ENCODE peak calls at places on chromosomes 16 and 17, in six cellular contexts. One of them, this sample, is unnamed.

GRCh38 chr17:35790826-35791225 is 4.6 kb downstream of the MMP28 start:
- DNase-seq in GM12865: no peak
- DNase-seq in gastrocnemius medialis: no peak
- DNase-seq in nephron progenitor cell: no peak
- DNase-seq in progenitor cell of endocrine pancreas: no peak
- DNase-seq in K562: no peak
- DNase-seq in this sample: no peak

GRCh38 chr16:69610356-69610755 is 44.6 kb downstream of the NFAT5 start:
- DNase-seq in GM12865: no peak
- DNase-seq in gastrocnemius medialis: no peak
- DNase-seq in nephron progenitor cell: no peak
- DNase-seq in progenitor cell of endocrine pancreas: no peak
- DNase-seq in K562: no peak
- DNase-seq in this sample: no peak

GRCh38 chr17:49996495-49997255 is 1.7 kb upstream of the DLX3 start:
- DNase-seq in GM12865: peak
- DNase-seq in gastrocnemius medialis: no peak
- DNase-seq in nephron progenitor cell: peak
- DNase-seq in progenitor cell of endocrine pancreas: peak
- DNase-seq in K562: peak
- DNase-seq in this sample: peak

GRCh38 chr16:8655184-8655717 is 19.2 kb upstream of the ABAT start:
- DNase-seq in GM12865: peak
- DNase-seq in gastrocnemius medialis: no peak
- DNase-seq in nephron progenitor cell: peak
- DNase-seq in progenitor cell of endocrine pancreas: no peak
- DNase-seq in K562: peak
- DNase-seq in this sample: peak

GRCh38 chr16:27449434-27450188 is 47.6 kb downstream of the IL21R start:
- DNase-seq in GM12865: peak
- DNase-seq in gastrocnemius medialis: no peak
- DNase-seq in nephron progenitor cell: peak
- DNase-seq in progenitor cell of endocrine pancreas: no peak
- DNase-seq in K562: no peak
- DNase-seq in this sample: no peak

GRCh38 chr17:71649986-71650385 is 470.8 kb upstream of the SOX9 start:
- DNase-seq in GM12865: no peak
- DNase-seq in gastrocnemius medialis: no peak
- DNase-seq in nephron progenitor cell: no peak
- DNase-seq in progenitor cell of endocrine pancreas: no peak
- DNase-seq in K562: no peak
- DNase-seq in this sample: no peak

GRCh38 chr17:16938496-16939270 is 33.2 kb downstream of the TNFRSF13B start:
- DNase-seq in GM12865: no peak
- DNase-seq in gastrocnemius medialis: no peak
- DNase-seq in nephron progenitor cell: no peak
- DNase-seq in progenitor cell of endocrine pancreas: no peak
- DNase-seq in K562: no peak
- DNase-seq in this sample: no peak

GRCh38 chr16:68247932-68248331 is 2.8 kb downstream of the PLA2G15 start:
- DNase-seq in GM12865: no peak
- DNase-seq in gastrocnemius medialis: no peak
- DNase-seq in nephron progenitor cell: no peak
- DNase-seq in progenitor cell of endocrine pancreas: no peak
- DNase-seq in K562: no peak
- DNase-seq in this sample: no peak

GRCh38 chr16:86578499-86579267 is at the start of gene FOXL1:
- DNase-seq in GM12865: no peak
- DNase-seq in gastrocnemius medialis: no peak
- DNase-seq in nephron progenitor cell: peak
- DNase-seq in progenitor cell of endocrine pancreas: no peak
- DNase-seq in K562: no peak
- DNase-seq in this sample: peak

DNA sequence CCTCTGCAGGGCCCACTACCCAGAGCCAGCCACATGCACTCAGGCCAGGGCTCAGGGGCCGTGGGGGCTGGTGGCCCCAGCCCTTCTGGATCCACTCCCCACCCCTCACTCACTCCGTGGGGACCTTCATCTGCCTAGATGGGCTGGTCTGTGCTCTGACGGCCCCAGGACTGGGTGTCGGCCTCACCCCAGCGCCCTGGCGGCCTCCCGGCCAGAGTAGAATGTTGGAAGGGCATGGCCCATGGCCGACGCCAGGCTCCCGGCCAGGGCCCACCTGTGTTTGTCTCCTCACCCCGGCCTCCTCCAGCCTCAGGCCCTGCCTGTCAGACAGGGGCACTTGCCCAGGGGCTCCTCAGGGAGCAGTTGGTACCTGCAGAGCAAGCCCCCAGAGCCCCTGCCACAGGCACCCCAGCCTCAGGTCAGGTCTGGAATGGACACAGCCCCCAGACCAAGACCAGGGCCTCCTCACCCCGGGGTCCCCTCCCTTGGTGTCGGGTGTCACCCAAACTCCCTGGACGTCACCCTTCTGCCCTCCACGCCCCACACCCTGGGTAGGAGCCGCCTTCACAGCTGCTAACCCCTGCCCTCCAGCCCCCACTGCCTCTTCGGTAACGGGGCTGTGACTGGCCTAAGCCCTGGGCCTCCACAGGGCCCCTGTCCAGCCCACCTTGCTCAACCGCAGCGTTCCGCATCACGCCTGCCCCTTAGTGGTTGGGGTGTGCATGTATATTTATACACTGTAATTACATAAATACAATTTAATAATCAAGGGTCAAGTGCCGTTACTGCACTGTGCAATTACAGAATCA is 3.0 kb upstream of the CDH15 start:
- DNase-seq in GM12865: no peak
- DNase-seq in gastrocnemius medialis: no peak
- DNase-seq in nephron progenitor cell: no peak
- DNase-seq in progenitor cell of endocrine pancreas: no peak
- DNase-seq in K562: no peak
- DNase-seq in this sample: no peak
- TF ChIP-seq CTCF in GM12865: no peak
- TF ChIP-seq CTCF in gastrocnemius medialis: no peak
- TF ChIP-seq CTCF in nephron progenitor cell: no peak
- TF ChIP-seq CTCF in progenitor cell of endocrine pancreas: no peak
- TF ChIP-seq CTCF in K562: peak
- TF ChIP-seq CTCF in this sample: peak

GRCh38 chr17:39980402-39981206 is at the start of gene PSMD3:
- DNase-seq in GM12865: peak
- DNase-seq in gastrocnemius medialis: peak
- DNase-seq in nephron progenitor cell: peak
- DNase-seq in progenitor cell of endocrine pancreas: peak
- DNase-seq in K562: peak
- DNase-seq in this sample: peak
- TF ChIP-seq CTCF in GM12865: peak
- TF ChIP-seq CTCF in gastrocnemius medialis: peak
- TF ChIP-seq CTCF in nephron progenitor cell: peak
- TF ChIP-seq CTCF in progenitor cell of endocrine pancreas: peak
- TF ChIP-seq CTCF in K562: peak
- TF ChIP-seq CTCF in this sample: peak

DNA sequence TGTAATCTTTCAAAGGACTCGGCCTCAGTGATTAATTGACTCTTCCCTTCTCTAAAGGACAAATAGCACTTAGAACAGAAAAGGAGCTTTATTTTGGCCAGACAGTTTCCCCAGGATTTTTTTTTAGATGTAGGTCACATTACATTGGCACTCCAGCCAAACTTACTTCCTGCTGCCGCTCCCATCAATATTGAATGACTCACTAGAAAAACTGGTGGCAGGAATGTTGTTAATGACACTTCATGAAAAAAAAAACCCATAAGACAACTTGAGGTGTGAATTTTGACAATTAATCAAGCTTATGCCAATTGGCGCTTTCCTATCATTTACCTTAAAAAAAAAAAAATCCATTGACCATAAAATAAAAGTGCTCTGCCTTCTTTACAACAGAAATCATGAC is 432.5 kb downstream of the TOX3 start:
- DNase-seq in GM12865: no peak
- DNase-seq in gastrocnemius medialis: no peak
- DNase-seq in nephron progenitor cell: no peak
- DNase-seq in progenitor cell of endocrine pancreas: no peak
- DNase-seq in K562: no peak
- DNase-seq in this sample: no peak
- TF ChIP-seq CTCF in GM12865: no peak
- TF ChIP-seq CTCF in gastrocnemius medialis: no peak
- TF ChIP-seq CTCF in nephron progenitor cell: no peak
- TF ChIP-seq CTCF in progenitor cell of endocrine pancreas: no peak
- TF ChIP-seq CTCF in K562: no peak
- TF ChIP-seq CTCF in this sample: no peak

DNA sequence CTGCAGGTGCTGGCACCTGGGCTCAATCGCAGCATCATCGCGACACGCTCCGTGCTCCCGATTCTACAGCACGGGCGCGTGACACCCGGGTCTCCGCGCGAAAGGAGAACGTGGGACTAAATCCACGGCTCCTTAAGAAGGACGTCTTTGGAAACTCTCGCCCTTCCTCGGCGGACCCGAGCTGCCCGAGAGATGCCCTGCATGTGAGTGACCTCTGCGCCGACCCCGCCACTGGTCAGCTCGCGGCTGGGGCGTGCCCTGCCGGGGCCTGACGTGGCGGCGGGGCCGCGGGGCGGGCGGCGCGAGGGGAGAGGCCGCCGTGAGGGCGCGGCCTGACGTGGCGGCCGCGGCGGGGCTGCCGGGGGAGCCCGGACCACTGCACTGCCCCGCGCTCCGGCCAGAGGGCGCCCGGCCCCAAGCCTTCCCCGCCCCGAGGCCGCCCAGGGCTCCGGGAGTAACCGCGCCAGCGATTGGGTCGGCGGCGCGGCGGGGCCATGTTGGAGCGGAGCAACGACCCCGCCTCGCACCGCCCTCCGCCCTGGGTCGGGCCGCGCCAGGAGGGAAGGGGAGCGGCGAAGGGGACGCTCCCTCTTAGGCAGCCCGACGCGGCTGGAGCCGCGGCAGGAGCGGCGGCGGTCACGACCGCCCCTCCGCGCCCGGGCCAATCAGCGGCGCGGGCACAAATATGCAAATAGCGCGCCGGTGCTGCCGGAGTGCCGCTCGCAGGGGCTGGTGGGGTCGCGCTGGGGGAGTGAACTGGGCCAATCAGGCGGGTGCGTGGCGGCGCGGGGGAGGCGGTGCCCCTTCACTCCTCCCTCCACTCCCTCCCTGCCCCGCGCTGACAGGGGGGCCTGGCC is 75.6 kb downstream of the CHD9 start:
- DNase-seq in GM12865: peak
- DNase-seq in gastrocnemius medialis: peak
- DNase-seq in nephron progenitor cell: peak
- DNase-seq in progenitor cell of endocrine pancreas: peak
- DNase-seq in K562: peak
- DNase-seq in this sample: peak
- TF ChIP-seq CTCF in GM12865: peak
- TF ChIP-seq CTCF in gastrocnemius medialis: no peak
- TF ChIP-seq CTCF in nephron progenitor cell: peak
- TF ChIP-seq CTCF in progenitor cell of endocrine pancreas: peak
- TF ChIP-seq CTCF in K562: peak
- TF ChIP-seq CTCF in this sample: peak

GRCh38 chr16:2270070-2270462 is 2.1 kb upstream of the RNPS1 start:
- DNase-seq in GM12865: no peak
- DNase-seq in gastrocnemius medialis: no peak
- DNase-seq in nephron progenitor cell: no peak
- DNase-seq in progenitor cell of endocrine pancreas: no peak
- DNase-seq in K562: no peak
- DNase-seq in this sample: no peak
- TF ChIP-seq CTCF in GM12865: no peak
- TF ChIP-seq CTCF in gastrocnemius medialis: no peak
- TF ChIP-seq CTCF in nephron progenitor cell: no peak
- TF ChIP-seq CTCF in progenitor cell of endocrine pancreas: no peak
- TF ChIP-seq CTCF in K562: no peak
- TF ChIP-seq CTCF in this sample: no peak

GRCh38 chr16:50381679-50382440 is 13.1 kb upstream of the BRD7 start:
- DNase-seq in GM12865: peak
- DNase-seq in gastrocnemius medialis: no peak
- DNase-seq in nephron progenitor cell: no peak
- DNase-seq in progenitor cell of endocrine pancreas: no peak
- DNase-seq in K562: peak
- DNase-seq in this sample: no peak
- TF ChIP-seq CTCF in GM12865: peak
- TF ChIP-seq CTCF in gastrocnemius medialis: no peak
- TF ChIP-seq CTCF in nephron progenitor cell: no peak
- TF ChIP-seq CTCF in progenitor cell of endocrine pancreas: peak
- TF ChIP-seq CTCF in K562: peak
- TF ChIP-seq CTCF in this sample: no peak

DNA sequence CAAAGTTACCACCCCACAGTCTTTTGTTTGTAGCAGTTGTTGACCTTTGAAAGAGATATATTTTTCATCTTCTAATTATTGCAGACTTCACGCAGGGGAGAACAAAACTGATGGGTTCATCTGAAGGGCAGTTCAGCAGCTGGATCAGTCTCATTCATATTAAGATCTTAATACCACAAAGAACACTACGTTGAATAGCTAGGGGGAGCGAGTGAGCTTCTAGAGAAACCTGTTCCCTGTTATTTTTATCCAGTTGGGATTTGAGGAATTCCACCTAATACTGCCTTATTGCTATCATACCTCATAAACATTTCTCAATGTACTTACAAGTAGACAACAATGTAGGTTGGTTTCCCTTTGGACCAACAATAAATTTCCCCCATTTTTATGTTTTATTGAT is 306.1 kb upstream of the KIF2B start:
- DNase-seq in GM12865: no peak
- DNase-seq in gastrocnemius medialis: no peak
- DNase-seq in nephron progenitor cell: no peak
- DNase-seq in progenitor cell of endocrine pancreas: no peak
- DNase-seq in K562: no peak
- DNase-seq in this sample: no peak
- TF ChIP-seq CTCF in GM12865: no peak
- TF ChIP-seq CTCF in gastrocnemius medialis: no peak
- TF ChIP-seq CTCF in nephron progenitor cell: no peak
- TF ChIP-seq CTCF in progenitor cell of endocrine pancreas: peak
- TF ChIP-seq CTCF in K562: no peak
- TF ChIP-seq CTCF in this sample: no peak